ENCODE peak calls at places on chromosomes 3 and 15, in seven cellular contexts. X is stimulated activated CD8-positive, alpha-beta memory T cell treated with anti-CD3 and anti-CD28 coated beads, Interleukin-4, amount 100 ng/mL, for 1 hour; I is Peyer's patch; Y is mammary epithelial cell; R is GM10248; E is HEK293T; W is mesendoderm. U is an unnamed sample.

GRCh38 chr3:57081173-57081572 is 20.7 kb downstream of the SPATA12 start:
- DNase-seq in I (no peak), Y (no peak), X (no peak), E (no peak), W (no peak), R (no peak), U (no peak)

GRCh38 chr3:29153811-29154210 is 127.1 kb upstream of the RBMS3 start:
- DNase-seq in R (no peak), X (no peak), W (no peak), Y (no peak), I (peak; percentile 16), E (no peak), U (no peak)

GRCh38 chr3:151305081-151305777 is 11.4 kb downstream of the GPR87 start:
- DNase-seq in W (peak; percentile 99), I (no peak), R (no peak), Y (peak; percentile 99), X (no peak), E (peak; percentile 34), U (peak; percentile 99)

GRCh38 chr3:36813320-36813719 is 49.0 kb upstream of the DCLK3 start:
- DNase-seq in Y (peak; percentile 83), W (no peak), X (no peak), R (no peak), E (no peak), I (no peak), U (peak; percentile 79)

GRCh38 chr3:49916686-49917085 is 12.9 kb downstream of the MON1A start:
- DNase-seq in I (no peak), E (no peak), X (no peak), Y (no peak), R (no peak), W (no peak), U (no peak)

GRCh38 chr15:81261172-81261808 is 62.7 kb downstream of the STARD5 start:
- DNase-seq in I (no peak), Y (no peak), W (no peak), R (no peak), E (no peak), X (no peak), U (no peak)

GRCh38 chr3:38582941-38583645 is 66.4 kb downstream of the SCN5A start:
- DNase-seq in Y (no peak), W (no peak), X (no peak), I (no peak), E (no peak), R (no peak), U (no peak)

GRCh38 chr15:40441736-40442531 is 1.2 kb downstream of the BAHD1 start:
- DNase-seq in E (peak; percentile 17), I (peak; percentile 18), W (no peak), X (no peak), R (peak; percentile 59), Y (no peak), U (no peak)

GRCh38 chr15:56298723-56299122 is 55.0 kb upstream of the RFX7 start:
- DNase-seq in R (no peak), E (no peak), W (no peak), X (no peak), I (no peak), Y (no peak), U (no peak)

GRCh38 chr3:174598885-174599439 is 260.2 kb upstream of the NAALADL2 start:
- DNase-seq in R (no peak), Y (no peak), W (peak; percentile 7), X (no peak), I (no peak), E (peak; percentile 26), U (no peak)

GRCh38 chr3:156218353-156218744 is 98.0 kb downstream of the KCNAB1 start:
- DNase-seq in Y (peak; percentile 60), W (peak; percentile 53), E (no peak), R (no peak), I (no peak), X (no peak), U (peak; percentile 71)

GRCh38 chr3:14719006-14719405 is 44.1 kb downstream of the C3orf20 start:
- DNase-seq in W (no peak), Y (no peak), E (no peak), X (no peak), R (no peak), I (no peak), U (no peak)

GRCh38 chr3:126958638-126959085 is 24.3 kb upstream of the PLXNA1 start:
- DNase-seq in W (no peak), Y (no peak), R (no peak), X (no peak), I (no peak), E (no peak), U (no peak)

GRCh38 chr3:14123308-14124222 is 1.1 kb downstream of the CHCHD4 start:
- DNase-seq in R (no peak), E (no peak), X (no peak), Y (no peak), I (no peak), W (no peak), U (no peak)

GRCh38 chr3:81485444-81485865 is 276.0 kb downstream of the GBE1 start:
- DNase-seq in Y (peak; percentile 26), E (no peak), R (peak; percentile 29), I (no peak), W (no peak), X (no peak), U (peak; percentile 62)

GRCh38 chr3:186193534-186194450 is 84.9 kb upstream of the ETV5 start:
- DNase-seq in E (no peak), W (peak; percentile 54), X (no peak), Y (no peak), R (peak; percentile 24), I (no peak), U (no peak)

GRCh38 chr15:59271595-59272201 is 65.1 kb downstream of the LDHAL6B start:
- DNase-seq in I (no peak), E (no peak), X (no peak), Y (no peak), W (no peak), R (no peak), U (no peak)

U was measured in foreskin keratinocyte.